ENCODE peak calls at places on chromosomes 3 and 15, in ten cellular contexts. One of them, this sample, is unnamed.

GRCh38 chr3:64797000-64797399 is 109.2 kb upstream of the ADAMTS9 start:
- DNase-seq in right cardiac atrium: no peak
- DNase-seq in brain microvascular endothelial cell: no peak
- DNase-seq in NCI-H510A treated with DMSO at 0.1 percent for 48 hours: no peak
- DNase-seq in hypothalamus: no peak
- DNase-seq in fibroblast of mammary gland: no peak
- DNase-seq in fibroblast of lung: no peak
- DNase-seq in activated gamma-delta T cell treated with anti-CD3 and anti-CD28 coated beads, Interleukin-2, amount 50 U/mL, for 16 hours: no peak
- DNase-seq in COR-L47: no peak
- DNase-seq in tibial artery: no peak
- DNase-seq in this sample: no peak

GRCh38 chr3:186882125-186882524 is 39.6 kb downstream of the ADIPOQ start:
- DNase-seq in right cardiac atrium: no peak
- DNase-seq in brain microvascular endothelial cell: no peak
- DNase-seq in NCI-H510A treated with DMSO at 0.1 percent for 48 hours: no peak
- DNase-seq in hypothalamus: no peak
- DNase-seq in fibroblast of mammary gland: no peak
- DNase-seq in fibroblast of lung: no peak
- DNase-seq in activated gamma-delta T cell treated with anti-CD3 and anti-CD28 coated beads, Interleukin-2, amount 50 U/mL, for 16 hours: no peak
- DNase-seq in COR-L47: no peak
- DNase-seq in tibial artery: no peak
- DNase-seq in this sample: no peak

GRCh38 chr15:92091155-92091734 is 237.7 kb downstream of the SLCO3A1 start:
- DNase-seq in right cardiac atrium: no peak
- DNase-seq in brain microvascular endothelial cell: peak; percentile 21
- DNase-seq in NCI-H510A treated with DMSO at 0.1 percent for 48 hours: peak; percentile 68
- DNase-seq in hypothalamus: no peak
- DNase-seq in fibroblast of mammary gland: peak; percentile 14
- DNase-seq in fibroblast of lung: peak; percentile 18
- DNase-seq in activated gamma-delta T cell treated with anti-CD3 and anti-CD28 coated beads, Interleukin-2, amount 50 U/mL, for 16 hours: no peak
- DNase-seq in COR-L47: peak; percentile 54
- DNase-seq in tibial artery: no peak
- DNase-seq in this sample: peak; percentile 67

GRCh38 chr15:60745469-60745971 is 266.6 kb upstream of the ICE2 start:
- DNase-seq in right cardiac atrium: peak; percentile 80
- DNase-seq in brain microvascular endothelial cell: peak; percentile 43
- DNase-seq in NCI-H510A treated with DMSO at 0.1 percent for 48 hours: no peak
- DNase-seq in hypothalamus: no peak
- DNase-seq in fibroblast of mammary gland: peak; percentile 54
- DNase-seq in fibroblast of lung: peak; percentile 35
- DNase-seq in activated gamma-delta T cell treated with anti-CD3 and anti-CD28 coated beads, Interleukin-2, amount 50 U/mL, for 16 hours: no peak
- DNase-seq in COR-L47: no peak
- DNase-seq in tibial artery: peak; percentile 79
- DNase-seq in this sample: no peak

GRCh38 chr3:52090620-52091468 is 34.5 kb upstream of the DUSP7 start:
- DNase-seq in right cardiac atrium: peak; percentile 29
- DNase-seq in brain microvascular endothelial cell: no peak
- DNase-seq in NCI-H510A treated with DMSO at 0.1 percent for 48 hours: no peak
- DNase-seq in hypothalamus: no peak
- DNase-seq in fibroblast of mammary gland: peak; percentile 53
- DNase-seq in fibroblast of lung: peak; percentile 22
- DNase-seq in activated gamma-delta T cell treated with anti-CD3 and anti-CD28 coated beads, Interleukin-2, amount 50 U/mL, for 16 hours: no peak
- DNase-seq in COR-L47: no peak
- DNase-seq in tibial artery: no peak
- DNase-seq in this sample: no peak

GRCh38 chr3:132641837-132642538 is 17.6 kb downstream of the ACAD11 start:
- DNase-seq in right cardiac atrium: no peak
- DNase-seq in brain microvascular endothelial cell: no peak
- DNase-seq in NCI-H510A treated with DMSO at 0.1 percent for 48 hours: peak; percentile 67
- DNase-seq in hypothalamus: no peak
- DNase-seq in fibroblast of mammary gland: peak; percentile 72
- DNase-seq in fibroblast of lung: peak; percentile 43
- DNase-seq in activated gamma-delta T cell treated with anti-CD3 and anti-CD28 coated beads, Interleukin-2, amount 50 U/mL, for 16 hours: no peak
- DNase-seq in COR-L47: peak; percentile 50
- DNase-seq in tibial artery: no peak
- DNase-seq in this sample: peak; percentile 65

GRCh38 chr3:53776494-53777101 is 69.6 kb downstream of the CHDH start:
- DNase-seq in right cardiac atrium: no peak
- DNase-seq in brain microvascular endothelial cell: no peak
- DNase-seq in NCI-H510A treated with DMSO at 0.1 percent for 48 hours: no peak
- DNase-seq in hypothalamus: no peak
- DNase-seq in fibroblast of mammary gland: peak; percentile 54
- DNase-seq in fibroblast of lung: peak; percentile 52
- DNase-seq in activated gamma-delta T cell treated with anti-CD3 and anti-CD28 coated beads, Interleukin-2, amount 50 U/mL, for 16 hours: no peak
- DNase-seq in COR-L47: no peak
- DNase-seq in tibial artery: no peak
- DNase-seq in this sample: no peak

GRCh38 chr3:110773413-110773954 is 298.1 kb upstream of the NECTIN3 start:
- DNase-seq in right cardiac atrium: no peak
- DNase-seq in brain microvascular endothelial cell: peak; percentile 92
- DNase-seq in NCI-H510A treated with DMSO at 0.1 percent for 48 hours: no peak
- DNase-seq in hypothalamus: no peak
- DNase-seq in fibroblast of mammary gland: peak; percentile 66
- DNase-seq in fibroblast of lung: peak; percentile 92
- DNase-seq in activated gamma-delta T cell treated with anti-CD3 and anti-CD28 coated beads, Interleukin-2, amount 50 U/mL, for 16 hours: no peak
- DNase-seq in COR-L47: no peak
- DNase-seq in tibial artery: no peak
- DNase-seq in this sample: no peak